ENCODE peak calls at places on chromosomes 4 and X, in eight cellular contexts. O is keratinocyte, A is epithelial cell of esophagus, Q is mammary epithelial cell, C is upper lobe of left lung, S is left ventricle myocardium inferior, Y is lower leg skin, X is BJ. G is an unnamed sample.

GRCh38 chr4:156765277-156765676 is 206.3 kb downstream of the PDGFC start:
- DNase-seq in C (no peak), Y (no peak), Q (no peak), X (no peak), S (no peak), O (no peak), A (no peak), G (no peak)

GRCh38 chrX:153649178-153649914 is 2.3 kb downstream of the DUSP9 start:
- DNase-seq in A (peak; percentile 30), X (no peak), O (no peak), C (peak; percentile 51), Y (no peak), Q (no peak), S (no peak), G (no peak)

GRCh38 chrX:134460861-134461218 is 875 bp downstream of the HPRT1 start:
- DNase-seq in Q (peak; percentile 3), C (no peak), A (peak; percentile 3), O (no peak), X (no peak), Y (no peak), S (no peak), G (no peak)

GRCh38 chr4:155271557-155271956 is 63.1 kb downstream of the NPY2R start:
- DNase-seq in O (no peak), A (peak; percentile 13), X (no peak), Y (no peak), C (no peak), Q (no peak), S (no peak), G (no peak)

GRCh38 chr4:27010334-27010940 is 149.8 kb downstream of the STIM2 start:
- DNase-seq in Q (peak; percentile 32), C (peak; percentile 56), X (no peak), Y (peak; percentile 29), S (peak; percentile 22), A (peak; percentile 68), O (no peak), G (no peak)

GRCh38 chrX:39854772-39855747 is 242.7 kb downstream of the BCOR start:
- DNase-seq in O (no peak), Y (no peak), C (peak; percentile 35), X (no peak), S (no peak), Q (no peak), A (no peak), G (no peak)

GRCh38 chr4:4869731-4870483 is 10.4 kb downstream of the MSX1 start:
- DNase-seq in Q (no peak), O (no peak), X (no peak), A (no peak), S (no peak), C (no peak), Y (no peak), G (no peak)

GRCh38 chr4:72471816-72472215 is 97.2 kb downstream of the ADAMTS3 start:
- DNase-seq in O (no peak), A (no peak), X (no peak), C (no peak), Q (no peak), Y (no peak), S (no peak), G (no peak)

GRCh38 chrX:65528705-65529340 is 5.8 kb downstream of the LAS1L start:
- DNase-seq in Y (peak; percentile 13), X (no peak), O (no peak), A (peak; percentile 22), C (no peak), Q (peak; percentile 8), S (no peak), G (no peak)

GRCh38 chr4:122700178-122700725 is 32.3 kb upstream of the BBS12 start:
- DNase-seq in X (no peak), Q (peak; percentile 92), O (peak; percentile 19), S (peak; percentile 77), A (peak; percentile 72), C (peak; percentile 32), Y (no peak), G (no peak)

GRCh38 chrX:69510137-69510715 is 6.1 kb downstream of the NALF2 start:
- DNase-seq in Y (no peak), X (no peak), O (no peak), A (no peak), C (no peak), S (no peak), Q (no peak), G (peak; percentile 65)

GRCh38 chr4:44493924-44494323 is 45.3 kb upstream of the KCTD8 start:
- DNase-seq in Q (peak; percentile 8), A (peak; percentile 26), X (no peak), O (no peak), S (no peak), Y (no peak), C (no peak), G (no peak)

GRCh38 chr4:76752911-76753494 is 144.9 kb downstream of the SOWAHB start:
- DNase-seq in Y (no peak), A (peak; percentile 92), C (no peak), S (no peak), O (peak; percentile 62), X (peak; percentile 97), Q (peak; percentile 94), G (no peak)

GRCh38 chr4:118141240-118141639 is 107.0 kb downstream of the NDST3 start:
- DNase-seq in A (no peak), S (no peak), Y (no peak), Q (no peak), X (no peak), O (no peak), C (no peak), G (no peak)

GRCh38 chr4:92969650-92970370 is 666.0 kb downstream of the GRID2 start:
- DNase-seq in O (peak; percentile 46), C (no peak), A (peak; percentile 91), Y (no peak), X (peak; percentile 88), S (no peak), Q (peak; percentile 80), G (no peak)

GRCh38 chrX:113512700-113513395 is 672.2 kb upstream of the AMOT start:
- DNase-seq in C (no peak), Q (peak; percentile 62), A (peak; percentile 51), X (no peak), S (no peak), O (peak; percentile 48), Y (no peak), G (no peak)

GRCh38 chr4:186845137-186845842 is 121.6 kb upstream of the FAT1 start:
- DNase-seq in A (peak; percentile 89), X (peak; percentile 86), S (no peak), O (peak; percentile 17), C (no peak), Q (peak; percentile 80), Y (no peak), G (no peak)

GRCh38 chr4:48879561-48880442 is 26.8 kb downstream of the OCIAD2 start:
- DNase-seq in Y (no peak), O (no peak), X (no peak), Q (no peak), C (no peak), S (no peak), A (no peak), G (no peak)

GRCh38 chr4:102466298-102466697 is 34.9 kb upstream of the NFKB1 start:
- DNase-seq in O (no peak), Q (peak; percentile 29), S (no peak), X (no peak), A (peak; percentile 56), Y (no peak), C (no peak), G (no peak)

GRCh38 chr4:37737456-37737855 is 51.3 kb upstream of the RELL1 start:
- DNase-seq in O (no peak), X (no peak), C (no peak), Q (peak; percentile 63), Y (no peak), A (peak; percentile 78), S (no peak), G (no peak)

GRCh38 chr4:81510643-81511189 is 39.0 kb upstream of the RASGEF1B start:
- DNase-seq in Q (no peak), A (no peak), Y (no peak), O (no peak), C (no peak), X (no peak), S (no peak), G (no peak)

GRCh38 chrX:15299945-15300851 is 15.2 kb downstream of the ASB11 start:
- DNase-seq in C (no peak), O (no peak), Q (no peak), X (no peak), A (peak; percentile 8), Y (no peak), S (no peak), G (no peak)

GRCh38 chr4:23567338-23567737 is 322.5 kb downstream of the PPARGC1A start:
- DNase-seq in Q (no peak), Y (no peak), S (no peak), A (no peak), O (no peak), C (no peak), X (no peak), G (no peak)

GRCh38 chr4:110195561-110196205 is 2.7 kb downstream of the ELOVL6 start:
- DNase-seq in C (no peak), Y (peak; percentile 25), A (peak; percentile 88), O (peak; percentile 49), S (no peak), X (no peak), Q (peak; percentile 83), G (no peak)

GRCh38 chr4:159048166-159048886 is 54.6 kb upstream of the RAPGEF2 start:
- DNase-seq in C (peak; percentile 84), S (peak; percentile 69), O (no peak), Q (peak; percentile 65), A (peak; percentile 83), X (no peak), Y (peak; percentile 39), G (no peak)

GRCh38 chrX:151722241-151722846 is 6.5 kb downstream of the FATE1 start:
- DNase-seq in C (peak; percentile 35), Q (no peak), S (peak; percentile 24), A (peak; percentile 2), O (no peak), Y (no peak), X (no peak), G (no peak)
- TF ChIP-seq CTCF in C (no peak), Q (peak; percentile 31), S (peak; percentile 55), A (peak; percentile 30), O (peak; percentile 35), Y (no peak), X (peak; percentile 38), G (no peak)

GRCh38 chr4:47704693-47705325 is 133.1 kb downstream of the CORIN start:
- DNase-seq in O (no peak), Q (no peak), S (peak; percentile 37), C (peak; percentile 63), Y (no peak), A (peak; percentile 53), X (no peak), G (no peak)
- TF ChIP-seq CTCF in O (peak; percentile 77), Q (peak; percentile 28), S (peak; percentile 57), C (no peak), Y (no peak), A (peak; percentile 74), X (peak; percentile 57), G (no peak)

DNA sequence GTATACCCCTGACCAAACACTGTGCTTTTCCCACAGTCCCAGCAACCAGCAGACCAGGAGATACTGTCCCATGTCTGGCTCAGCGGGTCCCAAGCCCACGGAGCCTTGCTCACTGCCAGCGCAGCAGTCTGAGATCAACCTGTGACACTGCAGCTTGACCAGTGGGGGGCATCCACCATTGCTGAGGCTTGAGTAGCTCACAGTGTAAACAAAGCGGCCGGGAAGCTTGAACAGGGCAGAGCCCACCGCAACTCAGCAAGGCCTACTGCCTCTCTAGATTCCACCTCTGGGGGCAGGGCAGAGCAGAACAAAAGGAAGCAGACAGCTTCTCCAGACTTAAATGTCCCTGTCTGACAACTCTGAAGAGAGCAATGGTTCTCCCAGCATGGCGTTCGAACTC is 58.1 kb downstream of the SLC10A6 start:
- DNase-seq in A (no peak), O (no peak), Q (no peak), Y (no peak), C (no peak), S (no peak), X (no peak), G (no peak)
- TF ChIP-seq CTCF in A (no peak), O (peak; percentile 0), Q (no peak), Y (no peak), C (no peak), S (peak; percentile 17), X (peak; percentile 7), G (no peak)

GRCh38 chr4:175378372-175378771 is 433.7 kb downstream of the GPM6A start:
- DNase-seq in A (no peak), X (no peak), S (no peak), O (no peak), Q (no peak), C (no peak), Y (no peak), G (no peak)
- TF ChIP-seq CTCF in A (no peak), X (no peak), S (no peak), O (no peak), Q (no peak), C (no peak), Y (no peak), G (no peak)